ENCODE peak calls at places on chromosome 19, in six cellular contexts. Z is IMR-90, F is neuronal stem cell, D is keratinocyte, N is mesenchymal stem cell, G is GM23248. S is an unnamed sample.

GRCh38 chr19:51071006-51071405 is 6.1 kb upstream of the KLK13 start:
- DNase-seq in Z (no peak), F (no peak), D (no peak), N (no peak), G (no peak), S (no peak)

GRCh38 chr19:3389876-3390361 is 23.5 kb downstream of the NFIC start:
- DNase-seq in Z (peak; percentile 39), F (no peak), D (no peak), N (peak; percentile 73), G (peak; percentile 48), S (peak; percentile 39)

GRCh38 chr19:11196406-11197287 is 698 bp downstream of the KANK2 start:
- DNase-seq in Z (peak; percentile 28), F (no peak), D (no peak), N (peak; percentile 48), G (peak; percentile 76), S (peak; percentile 73)

GRCh38 chr19:9967326-9967725 is 31.0 kb upstream of the OLFM2 start:
- DNase-seq in Z (peak; percentile 30), F (no peak), D (no peak), N (no peak), G (no peak), S (no peak)

GRCh38 chr19:34662919-34663318 is 14.0 kb downstream of the SCGB2B2 start:
- DNase-seq in Z (no peak), F (no peak), D (no peak), N (no peak), G (peak; percentile 53), S (peak; percentile 45)

GRCh38 chr19:17806945-17807344 is 12.0 kb downstream of the B3GNT3 start:
- DNase-seq in Z (no peak), F (no peak), D (no peak), N (no peak), G (no peak), S (no peak)

GRCh38 chr19:48844472-48844871 is 8.2 kb upstream of the HSD17B14 start:
- DNase-seq in Z (peak; percentile 68), F (no peak), D (no peak), N (peak; percentile 83), G (peak; percentile 64), S (peak; percentile 41)

GRCh38 chr19:13937479-13938360 is 497 bp downstream of the PODNL1 start:
- DNase-seq in Z (no peak), F (no peak), D (no peak), N (no peak), G (peak; percentile 67), S (peak; percentile 63)

GRCh38 chr19:3586124-3586626 is 897 bp downstream of the GIPC3 start:
- DNase-seq in Z (no peak), F (no peak), D (no peak), N (no peak), G (no peak), S (peak; percentile 39)

GRCh38 chr19:49056101-49056901 is 1.2 kb downstream of the CGB7 start:
- DNase-seq in Z (peak; percentile 28), F (peak; percentile 65), D (no peak), N (peak; percentile 65), G (peak; percentile 76), S (peak; percentile 78)

GRCh38 chr19:14950421-14950820 is 9.1 kb downstream of the OR7C2 start:
- DNase-seq in Z (no peak), F (no peak), D (no peak), N (no peak), G (no peak), S (no peak)

GRCh38 chr19:31715249-31715944 is 366.2 kb upstream of the TSHZ3 start:
- DNase-seq in Z (no peak), F (no peak), D (no peak), N (peak; percentile 6), G (no peak), S (no peak)

GRCh38 chr19:36838784-36839324 is 667 bp upstream of the ZNF790 start:
- DNase-seq in Z (peak; percentile 8), F (no peak), D (no peak), N (no peak), G (no peak), S (no peak)

GRCh38 chr19:23283925-23284324 is 33.7 kb upstream of the ZNF724 start:
- DNase-seq in Z (peak; percentile 30), F (no peak), D (no peak), N (peak; percentile 26), G (peak; percentile 58), S (peak; percentile 56)

GRCh38 chr19:16073481-16073880 is 2.8 kb upstream of the TPM4 start:
- DNase-seq in Z (no peak), F (no peak), D (no peak), N (no peak), G (no peak), S (no peak)
- H3K9ac ChIP-seq in Z (no peak overlapping the region), F (peak overlapping the region; percentile 14), D (no peak overlapping the region), N (no peak overlapping the region), G (no peak overlapping the region), S (peak overlapping the region; percentile 30)

DNA sequence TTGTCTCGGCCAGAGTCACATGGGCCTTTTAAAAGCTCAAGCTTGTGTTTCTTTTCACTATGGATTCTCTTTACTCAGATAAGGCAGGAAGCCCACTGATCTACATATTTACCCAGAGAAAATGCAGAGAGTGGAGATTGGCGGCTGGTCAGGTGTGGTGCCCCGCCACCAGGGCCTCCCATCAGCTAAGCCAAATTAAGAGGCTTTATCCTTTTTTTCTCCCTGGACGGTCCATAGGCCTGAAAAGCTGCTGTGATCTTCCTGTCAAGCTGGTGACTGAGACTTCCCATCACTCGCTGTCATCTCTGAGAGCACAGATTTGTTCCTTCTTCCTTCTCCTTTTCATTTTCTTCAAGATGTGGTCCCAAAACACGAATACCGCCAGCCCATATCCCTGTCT is 1.9 kb downstream of the SAFB start:
- DNase-seq in Z (no peak), F (no peak), D (no peak), N (no peak), G (peak; percentile 47), S (no peak)
- H3K4me1 ChIP-seq in Z (peaks cover 19% of the 10 kb centered on the region), F (peaks cover 5% of the 10 kb centered on the region), D (peaks cover 22% of the 10 kb centered on the region), N (peaks cover 16% of the 10 kb centered on the region), G (peaks cover 43% of the 10 kb centered on the region), S (peaks cover 63% of the 10 kb centered on the region)

GRCh38 chr19:46725859-46726393 is 9.0 kb upstream of the PRKD2 start:
- DNase-seq in Z (no peak), F (no peak), D (no peak), N (no peak), G (no peak), S (no peak)

GRCh38 chr19:46723023-46723461 is 6.1 kb upstream of the PRKD2 start:
- DNase-seq in Z (no peak), F (no peak), D (no peak), N (no peak), G (no peak), S (no peak)

GRCh38 chr19:46723471-46723870 is 6.6 kb upstream of the PRKD2 start:
- DNase-seq in Z (no peak), F (no peak), D (no peak), N (no peak), G (no peak), S (no peak)

GRCh38 chr19:46725036-46725820 is 8.3 kb upstream of the PRKD2 start:
- DNase-seq in Z (no peak), F (no peak), D (no peak), N (no peak), G (no peak), S (no peak)

DNA sequence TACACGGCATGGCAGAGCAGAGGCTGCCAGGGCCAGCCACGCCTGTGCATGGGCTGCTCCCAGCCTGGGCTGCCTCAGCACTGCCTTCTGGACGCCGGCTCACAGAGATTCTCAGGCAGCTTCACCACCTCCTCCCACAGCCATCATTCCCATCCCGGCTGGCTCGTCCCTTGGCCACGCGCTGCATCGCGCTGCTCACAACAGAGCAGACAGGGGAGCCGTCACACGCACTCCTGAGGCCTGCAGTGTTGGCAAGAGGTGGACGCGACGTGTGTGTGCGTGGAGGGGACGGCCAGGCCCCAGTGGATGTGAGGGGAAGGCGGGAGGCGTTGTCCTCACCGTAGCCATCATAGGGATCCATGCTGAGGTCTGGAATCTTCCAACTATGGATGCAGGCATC is 7.6 kb upstream of the PRKD2 start:
- DNase-seq in Z (no peak), F (no peak), D (no peak), N (no peak), G (no peak), S (no peak)
- H3K36me3 ChIP-seq in Z (peaks cover 87% of the 10 kb centered on the region), F (peaks cover 89% of the 10 kb centered on the region), D (peaks cover 70% of the 10 kb centered on the region), N (peaks cover 91% of the 10 kb centered on the region), G (peaks cover 5% of the 10 kb centered on the region), S (peaks cover 89% of the 10 kb centered on the region)

GRCh38 chr19:38691938-38692457 is 44.5 kb downstream of the ACTN4 start:
- DNase-seq in Z (peak; percentile 92), F (no peak), D (no peak), N (peak; percentile 97), G (peak; percentile 97), S (peak; percentile 95)
- H3K9ac ChIP-seq in Z (peak overlapping the region; percentile 53), F (peak overlapping the region; percentile 47), D (peak overlapping the region; percentile 78), N (peak overlapping the region; percentile 23), G (peak overlapping the region; percentile 67), S (peak overlapping the region; percentile 14)

DNA sequence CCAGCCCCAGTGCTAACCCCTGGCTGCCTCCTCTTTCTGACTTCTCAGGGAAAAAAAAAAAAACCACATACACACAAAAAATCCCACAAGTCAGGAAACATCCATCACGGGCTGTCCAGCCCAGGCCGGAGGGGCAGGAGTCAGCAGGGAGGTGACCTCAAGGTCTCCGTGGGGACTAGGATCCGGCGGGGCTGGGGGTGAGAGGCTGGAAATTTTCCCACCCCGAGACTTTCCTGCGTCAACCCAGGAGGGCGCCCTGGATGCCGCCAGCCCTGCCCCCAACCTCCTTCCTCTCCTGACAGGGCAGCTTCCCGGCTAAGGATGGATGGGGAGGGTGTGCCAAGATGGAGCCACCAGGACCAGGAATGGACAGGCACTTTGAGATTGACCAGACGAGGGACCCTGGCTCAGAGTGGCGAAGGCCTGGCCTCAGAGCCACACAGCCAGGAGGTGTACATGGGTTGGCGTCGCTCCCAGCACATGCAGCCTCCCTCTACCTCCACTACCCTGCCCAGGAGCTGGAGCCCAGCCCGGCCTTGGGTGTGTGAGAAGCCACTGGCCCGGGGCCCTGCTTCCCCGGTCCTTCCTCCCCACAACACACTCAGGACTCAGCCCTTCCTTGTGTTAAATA is 33.3 kb downstream of the BLOC1S3 start:
- DNase-seq in Z (no peak), F (no peak), D (no peak), N (peak; percentile 57), G (no peak), S (no peak)
- H3K4me1 ChIP-seq in Z (peaks cover 1% of the 10 kb centered on the region), F (peaks cover 3% of the 10 kb centered on the region), D (peaks cover 17% of the 10 kb centered on the region), N (peaks cover 15% of the 10 kb centered on the region), G (no peaks in the 10 kb centered on the region), S (peaks cover 2% of the 10 kb centered on the region)

GRCh38 chr19:19059837-19060611 is 3.8 kb upstream of the SLC25A42 start:
- DNase-seq in Z (no peak), F (no peak), D (no peak), N (no peak), G (no peak), S (no peak)

GRCh38 chr19:19057317-19057716 is 6.5 kb upstream of the SLC25A42 start:
- DNase-seq in Z (no peak), F (no peak), D (no peak), N (no peak), G (no peak), S (no peak)

GRCh38 chr19:19061491-19061890 is 2.3 kb upstream of the SLC25A42 start:
- DNase-seq in Z (no peak), F (no peak), D (no peak), N (no peak), G (no peak), S (no peak)

GRCh38 chr19:19057720-19058119 is 6.1 kb upstream of the SLC25A42 start:
- DNase-seq in Z (no peak), F (no peak), D (no peak), N (no peak), G (no peak), S (no peak)

GRCh38 chr19:19059018-19059836 is 4.6 kb upstream of the SLC25A42 start:
- DNase-seq in Z (no peak), F (no peak), D (no peak), N (no peak), G (no peak), S (no peak)
- H3K36me3 ChIP-seq in Z (peaks cover 36% of the 10 kb centered on the region), F (peaks cover 30% of the 10 kb centered on the region), D (peaks cover 20% of the 10 kb centered on the region), N (peaks cover 46% of the 10 kb centered on the region), G (no peaks in the 10 kb centered on the region), S (peaks cover 49% of the 10 kb centered on the region)

GRCh38 chr19:33662391-33662790 is 40.6 kb downstream of the CHST8 start:
- DNase-seq in Z (no peak), F (no peak), D (no peak), N (no peak), G (no peak), S (no peak)
- H3K9ac ChIP-seq in Z (no peak overlapping the region), F (peak overlapping the region; percentile 12), D (no peak overlapping the region), N (no peak overlapping the region), G (no peak overlapping the region), S (no peak overlapping the region)